ENCODE peak calls at places on chromosome 4, in nine cellular contexts. Q is NCI-H460; T is activated T-cell treated with anti-CD3 and anti-CD28 coated beads for 4 hours; F is ecto neural progenitor cell; Y is CD8-positive, alpha-beta T cell; X is activated CD4-positive, alpha-beta T cell treated with anti-CD3 and anti-CD28 coated beads, Interleukin-2, amount 50 U/mL, for 48 hours; D is NCI-H446 treated with DMSO at 0.1 percent for 48 hours; H is hippocampal formation; O is Kasumi-1. N is an unnamed sample.

GRCh38 chr4:153137168-153137567 is 67.1 kb upstream of the TRIM2 start:
- DNase-seq in H (no peak), F (no peak), Q (peak), T (no peak), D (peak), X (no peak), Y (no peak), O (no peak), N (peak)

GRCh38 chr4:2256781-2257191 is 5.1 kb downstream of the MXD4 start:
- DNase-seq in Y (no peak), H (no peak), D (no peak), Q (no peak), O (no peak), X (no peak), F (no peak), T (no peak), N (peak)

GRCh38 chr4:186144180-186144579 is 39.7 kb downstream of the FAM149A start:
- DNase-seq in D (no peak), F (no peak), T (no peak), Q (no peak), Y (no peak), H (no peak), O (no peak), X (peak), N (peak)

GRCh38 chr4:121308328-121308663 is 72.5 kb downstream of the QRFPR start:
- DNase-seq in X (no peak), D (no peak), O (no peak), F (no peak), Q (no peak), Y (no peak), T (no peak), H (no peak), N (no peak)

GRCh38 chr4:56622176-56622575 is 58.9 kb downstream of the HOPX start:
- DNase-seq in Q (no peak), O (no peak), X (no peak), Y (no peak), T (no peak), F (no peak), H (no peak), D (no peak), N (no peak)

GRCh38 chr4:87912164-87913004 is 63.1 kb upstream of the SPP1 start:
- DNase-seq in D (no peak), Q (no peak), O (peak), F (no peak), X (no peak), Y (no peak), H (no peak), T (no peak), N (peak)

GRCh38 chr4:108165601-108166000 is 3.1 kb downstream of the LEF1 start:
- DNase-seq in Y (no peak), H (no peak), O (no peak), X (no peak), F (no peak), T (no peak), D (no peak), Q (no peak), N (no peak)

GRCh38 chr4:47913328-47913727 is 1.1 kb downstream of the NFXL1 start:
- DNase-seq in O (peak), Q (no peak), Y (no peak), T (no peak), D (no peak), X (no peak), H (no peak), F (no peak), N (peak)

GRCh38 chr4:17758459-17758858 is 23.0 kb downstream of the FAM184B start:
- DNase-seq in T (no peak), H (no peak), F (no peak), Y (no peak), Q (no peak), O (no peak), X (no peak), D (no peak), N (no peak)

GRCh38 chr4:38889143-38889542 is 21.5 kb downstream of the FAM114A1 start:
- DNase-seq in H (no peak), Q (no peak), F (no peak), O (no peak), D (no peak), X (no peak), Y (no peak), T (no peak), N (peak)

GRCh38 chr4:85812776-85813175 is 337.8 kb downstream of the ARHGAP24 start:
- DNase-seq in T (no peak), D (no peak), H (no peak), O (no peak), Q (no peak), Y (no peak), X (no peak), F (no peak), N (peak)

GRCh38 chr4:18934197-18934596 is 912.6 kb upstream of the LCORL start:
- DNase-seq in H (no peak), F (no peak), D (no peak), O (no peak), Y (no peak), T (no peak), Q (no peak), X (no peak), N (no peak)

GRCh38 chr4:151471728-151472127 is 62.8 kb downstream of the FHIP1A start:
- DNase-seq in D (no peak), O (no peak), H (no peak), F (no peak), T (no peak), Y (no peak), X (no peak), Q (no peak), N (no peak)

GRCh38 chr4:175035907-175036306 is 117.7 kb downstream of the ADAM29 start:
- DNase-seq in X (no peak), F (no peak), D (no peak), Y (no peak), O (no peak), H (no peak), Q (no peak), T (no peak), N (no peak)

GRCh38 chr4:176718881-176719280 is 73.8 kb downstream of the VEGFC start:
- DNase-seq in F (no peak), O (no peak), H (no peak), T (no peak), Y (no peak), Q (no peak), X (no peak), D (no peak), N (no peak)

GRCh38 chr4:122827258-122827887 is 742 bp downstream of the FGF2 start:
- DNase-seq in T (no peak), D (peak), X (peak), O (no peak), H (peak), Q (no peak), Y (no peak), F (peak), N (peak)

GRCh38 chr4:83281326-83281725 is 3.3 kb downstream of the COQ2 start:
- DNase-seq in T (no peak), O (peak), X (no peak), Y (no peak), Q (no peak), F (no peak), H (no peak), D (no peak), N (no peak)

GRCh38 chr4:5954056-5954760 is 61.3 kb upstream of the CRMP1 start:
- DNase-seq in Q (no peak), F (peak), T (no peak), H (no peak), D (no peak), X (no peak), Y (no peak), O (no peak), N (no peak)

GRCh38 chr4:8594097-8595038 is 1.8 kb downstream of the CPZ start:
- DNase-seq in F (peak), Q (peak), D (no peak), H (peak), X (peak), O (peak), T (no peak), Y (no peak), N (peak)

GRCh38 chr4:88672987-88673386 is 24.6 kb downstream of the NAP1L5 start:
- DNase-seq in D (no peak), T (no peak), H (no peak), X (peak), Y (no peak), Q (no peak), F (no peak), O (peak), N (peak)

GRCh38 chr4:14646831-14647230 is 355.4 kb upstream of the CPEB2 start:
- DNase-seq in O (no peak), T (no peak), F (no peak), X (no peak), Q (no peak), D (no peak), H (no peak), Y (no peak), N (no peak)

GRCh38 chr4:144666539-144667175 is 20.7 kb downstream of the HHIP start:
- DNase-seq in X (no peak), Y (no peak), Q (peak), H (no peak), F (no peak), D (no peak), T (no peak), O (no peak), N (peak)

GRCh38 chr4:71400788-71401187 is 62.0 kb downstream of the SLC4A4 start:
- DNase-seq in D (no peak), T (no peak), Y (no peak), X (no peak), Q (no peak), H (no peak), O (no peak), F (no peak), N (no peak)

GRCh38 chr4:28211714-28212470 is 1351.3 kb downstream of the STIM2 start:
- DNase-seq in T (no peak), O (no peak), H (no peak), Y (no peak), Q (peak), F (no peak), D (no peak), X (no peak), N (no peak)

GRCh38 chr4:74320559-74321118 is 12.4 kb downstream of the EPGN start:
- DNase-seq in X (peak), O (peak), H (no peak), Q (peak), Y (no peak), T (peak), F (peak), D (peak), N (peak)

GRCh38 chr4:165440415-165440882 is 61.6 kb downstream of the CPE start:
- DNase-seq in D (peak), T (no peak), Q (no peak), X (no peak), H (no peak), O (no peak), Y (no peak), F (no peak), N (peak)

GRCh38 chr4:140260227-140260626 is 106.2 kb upstream of the MAML3 start:
- DNase-seq in F (no peak), H (no peak), O (no peak), X (no peak), T (no peak), Q (no peak), D (no peak), Y (no peak), N (peak)

GRCh38 chr4:143089291-143089690 is 95.4 kb upstream of the USP38 start:
- DNase-seq in X (no peak), D (no peak), F (no peak), H (no peak), O (no peak), Y (no peak), Q (no peak), T (no peak), N (no peak)

N was measured in endothelial cell of umbilical vein.